ENCODE peak calls at places on chromosomes 5 and 9, in six cellular contexts. T, P, L, X, J and K are unnamed samples.

GRCh38 chr9:110599468-110599867 is 19.9 kb upstream of the SVEP1 start:
- DNase-seq in J (no peak), X (no peak), T (no peak), P (no peak), L (no peak), K (no peak)

GRCh38 chr9:38263534-38263933 is 129.0 kb upstream of the ALDH1B1 start:
- DNase-seq in P (no peak), T (peak), X (no peak), L (no peak), J (no peak), K (no peak)

GRCh38 chr5:180098991-180099732 is 27.6 kb upstream of the RNF130 start:
- DNase-seq in J (no peak), T (no peak), X (no peak), L (peak), P (no peak), K (no peak)

GRCh38 chr5:133399247-133399891 is 213.0 kb downstream of the FSTL4 start:
- DNase-seq in T (no peak), J (no peak), L (no peak), X (no peak), P (no peak), K (no peak)

GRCh38 chr9:2599896-2600295 is 21.7 kb upstream of the VLDLR start:
- DNase-seq in T (no peak), X (no peak), P (no peak), J (no peak), L (no peak), K (no peak)

GRCh38 chr9:129402341-129402739 is 218.6 kb downstream of the C9orf50 start:
- DNase-seq in T (no peak), X (no peak), J (no peak), L (no peak), P (no peak), K (no peak)

GRCh38 chr5:29885595-29885994 is 1307.9 kb upstream of the CDH6 start:
- DNase-seq in J (no peak), P (no peak), T (no peak), X (no peak), L (no peak), K (no peak)

GRCh38 chr5:23389543-23390215 is 117.7 kb upstream of the PRDM9 start:
- DNase-seq in P (no peak), X (no peak), J (no peak), L (no peak), T (no peak), K (no peak)

GRCh38 chr5:143557061-143557818 is 153.8 kb upstream of the NR3C1 start:
- DNase-seq in P (no peak), X (no peak), T (no peak), J (no peak), L (no peak), K (no peak)

GRCh38 chr9:121725008-121725795 is 73.8 kb downstream of the DAB2IP start:
- DNase-seq in T (peak), J (no peak), P (no peak), L (peak), X (no peak), K (no peak)

GRCh38 chr5:107242411-107242810 is 428.3 kb downstream of the EFNA5 start:
- DNase-seq in P (no peak), T (no peak), L (no peak), J (no peak), X (no peak), K (no peak)